ENCODE peak calls at places on chromosomes 5 and 9, in five cellular contexts. B, C, F, A and O are unnamed samples.

GRCh38 chr9:29778281-29778849 is 2205.1 kb upstream of the C9orf72 start:
- DNase-seq in C (no peak), A (no peak), B (no peak), F (no peak), O (no peak)

GRCh38 chr9:37996050-37996811 is 72.8 kb downstream of the SHB start:
- DNase-seq in B (no peak), F (no peak), C (peak; percentile 65), A (peak; percentile 41), O (no peak)

GRCh38 chr9:8282555-8282954 is 483.0 kb upstream of the DMAC1 start:
- DNase-seq in C (no peak), A (no peak), F (no peak), B (no peak), O (no peak)

GRCh38 chr9:84504360-84504759 is 163.8 kb upstream of the SLC28A3 start:
- DNase-seq in F (no peak), B (no peak), A (no peak), C (no peak), O (no peak)

GRCh38 chr9:132210472-132211145 is 48.8 kb downstream of the NTNG2 start:
- DNase-seq in A (no peak), F (peak; percentile 4), C (no peak), B (no peak), O (no peak)

GRCh38 chr9:135797507-135798302 is 95.7 kb downstream of the KCNT1 start:
- DNase-seq in B (no peak), F (peak; percentile 19), C (peak; percentile 90), A (peak; percentile 14), O (no peak)

GRCh38 chr9:37061763-37062162 is 27.7 kb upstream of the PAX5 start:
- DNase-seq in B (no peak), C (no peak), F (no peak), A (no peak), O (no peak)

GRCh38 chr9:31608413-31608812 is 776.0 kb upstream of the ACO1 start:
- DNase-seq in B (no peak), C (no peak), A (no peak), F (no peak), O (no peak)

GRCh38 chr9:6703898-6704639 is 53.7 kb upstream of the KDM4C start:
- DNase-seq in F (peak; percentile 86), C (peak; percentile 97), A (peak; percentile 91), B (peak; percentile 76), O (peak; percentile 89)

GRCh38 chr5:153807796-153808195 is 230.9 kb downstream of the FAM114A2 start:
- DNase-seq in C (no peak), F (no peak), A (no peak), B (no peak), O (no peak)

GRCh38 chr9:89387970-89388867 is 69.9 kb downstream of the SECISBP2 start:
- DNase-seq in F (no peak), A (no peak), C (no peak), B (no peak), O (peak; percentile 84)

GRCh38 chr9:94096819-94097577 is 12.7 kb downstream of the PTPDC1 start:
- DNase-seq in C (no peak), F (no peak), B (no peak), A (no peak), O (no peak)

GRCh38 chr9:2059131-2059929 is 44.2 kb downstream of the SMARCA2 start:
- DNase-seq in A (no peak), F (no peak), B (no peak), C (no peak), O (no peak)

GRCh38 chr9:128683340-128684064 is 5.5 kb upstream of the SET start:
- DNase-seq in C (no peak), B (no peak), A (no peak), F (no peak), O (peak; percentile 72)

GRCh38 chr5:124438390-124439380 is 307.8 kb downstream of the ZNF608 start:
- DNase-seq in A (peak; percentile 69), B (peak; percentile 28), C (no peak), F (no peak), O (no peak)

GRCh38 chr5:180486636-180487149 is 7.5 kb upstream of the CNOT6 start:
- DNase-seq in F (no peak), C (no peak), B (no peak), A (no peak), O (no peak)

GRCh38 chr9:136128436-136128835 is 9.8 kb upstream of the TMEM250 start:
- DNase-seq in F (no peak), C (no peak), B (no peak), A (no peak), O (no peak)

GRCh38 chr9:95461448-95462381 is 55.1 kb downstream of the PTCH1 start:
- DNase-seq in B (no peak), C (no peak), A (peak; percentile 44), F (no peak), O (no peak)

GRCh38 chr9:124869986-124870560 is 8.1 kb downstream of the ARPC5L start:
- DNase-seq in F (peak; percentile 87), C (no peak), B (no peak), A (no peak), O (peak; percentile 94)

GRCh38 chr5:171785517-171785916 is at the start of gene SMIM23:
- DNase-seq in F (no peak), C (no peak), A (no peak), B (no peak), O (no peak)

GRCh38 chr5:151141535-151141934 is 16.0 kb downstream of the ANXA6 start:
- DNase-seq in F (peak; percentile 51), C (no peak), A (no peak), B (no peak), O (peak; percentile 67)

GRCh38 chr9:97703437-97704326 is 6.5 kb upstream of the XPA start:
- DNase-seq in A (no peak), F (no peak), B (no peak), C (peak; percentile 20), O (no peak)

GRCh38 chr9:14780251-14780650 is 57.7 kb upstream of the CER1 start:
- DNase-seq in C (peak; percentile 9), F (no peak), A (no peak), B (no peak), O (no peak)